ENCODE peak calls at places on chromosomes 1 and 21, in five cellular contexts. G is tibial nerve, F is sigmoid colon, V is endothelial cell of umbilical vein, I is gastrocnemius medialis. O is an unnamed sample.
A peak's percentile ranks its signal among the peaks of the same experiment; 100 is the strongest.

GRCh38 chr1:96002969-96003964 is 718.3 kb upstream of the PTBP2 start:
- DNase-seq in F (no peak), V (no peak), G (no peak), I (no peak), O (no peak)

GRCh38 chr21:39125752-39126485 is 57.3 kb downstream of the PSMG1 start:
- DNase-seq in F (peak; percentile 78), G (peak; percentile 49), V (peak; percentile 68), I (no peak), O (no peak)

GRCh38 chr1:181985281-181985680 is 76.2 kb downstream of the ZNF648 start:
- DNase-seq in G (no peak), F (no peak), I (no peak), V (no peak), O (no peak)

GRCh38 chr1:203324103-203325003 is 19.0 kb downstream of the BTG2 start:
- DNase-seq in F (peak; percentile 69), V (no peak), G (no peak), I (no peak), O (no peak)

GRCh38 chr1:244860914-244861610 is 3.3 kb downstream of the HNRNPU start:
- DNase-seq in I (no peak), F (no peak), G (no peak), V (no peak), O (no peak)

GRCh38 chr1:92882817-92883216 is 51.0 kb downstream of the RPL5 start:
- DNase-seq in F (no peak), G (no peak), V (no peak), I (no peak), O (no peak)

GRCh38 chr1:951364-951763 is 7.7 kb downstream of the NOC2L start:
- DNase-seq in F (no peak), G (no peak), V (no peak), I (no peak), O (no peak)

GRCh38 chr1:54680387-54680786 is 35.3 kb upstream of the TTC4 start:
- DNase-seq in G (no peak), I (no peak), F (no peak), V (no peak), O (no peak)

GRCh38 chr1:193408782-193409293 is 222.4 kb upstream of the B3GALT2 start:
- DNase-seq in I (no peak), V (peak; percentile 83), F (peak; percentile 81), G (peak; percentile 51), O (no peak)

GRCh38 chr1:203035111-203036000 is 9.1 kb downstream of the PPFIA4 start:
- DNase-seq in V (no peak), I (peak; percentile 83), G (no peak), F (no peak), O (peak; percentile 64)

GRCh38 chr1:99305626-99306025 is 41.3 kb downstream of the PLPPR4 start:
- DNase-seq in F (no peak), V (no peak), G (no peak), I (no peak), O (no peak)

GRCh38 chr1:234691567-234691966 is 81.6 kb upstream of the IRF2BP2 start:
- DNase-seq in V (peak; percentile 12), G (no peak), F (no peak), I (no peak), O (no peak)

GRCh38 chr1:32613472-32613871 is 36.9 kb downstream of the ZBTB8OS start:
- DNase-seq in V (no peak), F (no peak), I (no peak), G (no peak), O (no peak)

GRCh38 chr1:229887043-229887822 is 179.8 kb upstream of the GALNT2 start:
- DNase-seq in V (no peak), F (peak; percentile 71), G (peak; percentile 3), I (peak; percentile 78), O (peak; percentile 82)

GRCh38 chr1:42163536-42164503 is 725 bp downstream of the GUCA2A start:
- DNase-seq in G (no peak), I (no peak), F (peak; percentile 56), V (no peak), O (no peak)

GRCh38 chr1:48978413-48978812 is 201.7 kb upstream of the BEND5 start:
- DNase-seq in F (no peak), V (peak; percentile 1), G (no peak), I (no peak), O (no peak)

GRCh38 chr1:9410737-9411297 is 118.1 kb downstream of the SPSB1 start:
- DNase-seq in G (peak; percentile 18), I (no peak), V (peak; percentile 65), F (no peak), O (no peak)

GRCh38 chr1:66788231-66788939 is 12.7 kb downstream of the INSL5 start:
- DNase-seq in F (no peak), I (no peak), G (no peak), V (no peak), O (no peak)

GRCh38 chr1:41486053-41486891 is 1.8 kb upstream of the EDN2 start:
- DNase-seq in V (no peak), F (no peak), I (no peak), G (no peak), O (no peak)

GRCh38 chr1:43274125-43274803 is 4.5 kb downstream of the TMEM125 start:
- DNase-seq in G (no peak), I (no peak), F (peak; percentile 60), V (peak; percentile 52), O (no peak)

GRCh38 chr1:113389356-113389952 is 861 bp upstream of the MAGI3 start:
- DNase-seq in F (no peak), I (no peak), G (no peak), V (no peak), O (no peak)

GRCh38 chr1:66676616-66677298 is 75.5 kb upstream of the DYNLT5 start:
- DNase-seq in F (no peak), V (peak; percentile 94), G (peak; percentile 19), I (no peak), O (no peak)

GRCh38 chr1:2612591-2613365 is 20.0 kb downstream of the MMEL1 start:
- DNase-seq in V (no peak), I (no peak), F (no peak), G (no peak), O (no peak)

GRCh38 chr1:173383341-173383740 is 93.8 kb upstream of the PRDX6 start:
- DNase-seq in I (no peak), F (no peak), V (no peak), G (no peak), O (no peak)

GRCh38 chr21:33860332-33860879 is 55.2 kb downstream of the ATP5PO start:
- DNase-seq in F (no peak), G (no peak), V (no peak), I (no peak), O (no peak)

GRCh38 chr1:62417351-62417999 is 19.4 kb upstream of the USP1 start:
- DNase-seq in G (no peak), V (no peak), I (no peak), F (no peak), O (no peak)

GRCh38 chr1:185439727-185440415 is 122.8 kb upstream of the IVNS1ABP start:
- DNase-seq in V (peak; percentile 24), F (no peak), I (no peak), G (no peak), O (no peak)

GRCh38 chr1:202367200-202367742 is 18.8 kb downstream of the PPP1R12B start:
- DNase-seq in V (no peak), I (no peak), F (no peak), G (no peak), O (no peak)

GRCh38 chr21:44706026-44706705 is 5.2 kb downstream of the TSPEAR start:
- DNase-seq in F (no peak), V (no peak), G (no peak), I (no peak), O (no peak)
- H3K27me3 ChIP-seq in F (peaks cover 74% of the 10 kb centered on the region), V (peaks cover 69% of the 10 kb centered on the region), G (peaks cover 98% of the 10 kb centered on the region), I (peaks cover 90% of the 10 kb centered on the region), O (peaks cover 14% of the 10 kb centered on the region)

GRCh38 chr1:115954684-115955083 is 21.6 kb upstream of the SLC22A15 start:
- DNase-seq in I (no peak), F (no peak), G (no peak), V (no peak), O (no peak)
- TF ChIP-seq POLR2A in I (no peak), F (no peak), G (no peak), V (no peak), O (no peak)

GRCh38 chr1:35437200-35437599 is 120.0 kb downstream of the KIAA0319L start:
- DNase-seq in V (no peak), G (no peak), I (no peak), F (no peak), O (no peak)

GRCh38 chr1:35433714-35434113 is 123.5 kb downstream of the KIAA0319L start:
- DNase-seq in V (no peak), G (no peak), F (no peak), I (no peak), O (no peak)

GRCh38 chr1:35436078-35436477 is 121.1 kb downstream of the KIAA0319L start:
- DNase-seq in G (no peak), F (no peak), I (no peak), V (no peak), O (no peak)

GRCh38 chr1:35432231-35432630 is 125.0 kb downstream of the KIAA0319L start:
- DNase-seq in F (no peak), I (no peak), G (no peak), V (no peak), O (no peak)

DNA sequence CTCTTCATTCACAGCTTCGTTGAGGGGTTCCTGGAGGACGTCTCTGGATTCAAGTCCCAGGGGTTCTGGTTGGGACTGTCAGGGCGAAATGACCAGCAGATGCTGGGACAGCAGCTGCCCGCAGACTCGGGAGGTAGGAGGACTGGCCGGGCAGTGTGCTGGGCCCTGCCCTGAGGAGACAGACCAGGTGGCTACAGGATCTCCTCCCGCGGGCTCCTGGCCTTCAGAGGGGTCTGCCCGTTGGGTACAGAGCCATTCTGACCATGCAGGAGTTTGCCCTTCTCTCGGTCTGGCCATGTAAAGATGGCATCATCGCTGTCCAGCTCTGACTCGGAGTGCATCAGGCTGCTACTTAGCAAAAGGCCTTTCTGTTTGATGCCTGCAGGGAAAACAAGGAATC is 122.5 kb downstream of the KIAA0319L start:
- DNase-seq in I (no peak), G (no peak), F (no peak), V (no peak), O (no peak)
- TF ChIP-seq CTCF in I (no peak), G (no peak), F (no peak), V (no peak), O (no peak)

GRCh38 chr1:85308837-85309350 is 32.5 kb upstream of the BCL10 start:
- DNase-seq in F (no peak), V (peak; percentile 33), I (no peak), G (no peak), O (no peak)

GRCh38 chr1:85314726-85315125 is 38.3 kb upstream of the BCL10 start:
- DNase-seq in G (no peak), V (no peak), F (no peak), I (no peak), O (no peak)

GRCh38 chr1:85307987-85308836 is 31.8 kb upstream of the BCL10 start:
- DNase-seq in V (peak; percentile 91), G (peak; percentile 85), F (peak; percentile 94), I (peak; percentile 68), O (no peak)

GRCh38 chr1:85313888-85314696 is 37.7 kb upstream of the BCL10 start:
- DNase-seq in V (peak; percentile 87), G (no peak), I (peak; percentile 59), F (no peak), O (no peak)

GRCh38 chr1:85311818-85312217 is 35.4 kb upstream of the BCL10 start:
- DNase-seq in I (no peak), G (no peak), F (no peak), V (no peak), O (no peak)
- H3K27me3 ChIP-seq in I (no peaks in the 10 kb centered on the region), G (no peaks in the 10 kb centered on the region), F (no peaks in the 10 kb centered on the region), V (no peaks in the 10 kb centered on the region), O (no peaks in the 10 kb centered on the region)

O was measured in vagina.